ENCODE peak calls at places on chromosome 2, in nine cellular contexts. E is tibial nerve, H is stomach, R is upper lobe of left lung, Z is SK-N-SH, O is A549, C is K562, W is GM12878, M is sigmoid colon. D is an unnamed sample.

GRCh38 chr2:233915133-233915532 is 2.0 kb upstream of the TRPM8 start:
- DNase-seq in O (peak; percentile 50), E (no peak), C (peak; percentile 8), Z (peak; percentile 32), R (no peak), W (no peak), M (no peak), H (no peak), D (no peak)

GRCh38 chr2:64474200-64474630 is 20.3 kb downstream of the LGALSL start:
- DNase-seq in R (no peak), H (no peak), E (no peak), M (no peak), Z (no peak), O (no peak), C (no peak), W (no peak), D (no peak)

GRCh38 chr2:164689020-164689419 is 67.7 kb upstream of the GRB14 start:
- DNase-seq in Z (no peak), W (no peak), O (no peak), E (no peak), H (no peak), R (no peak), M (no peak), C (no peak), D (no peak)

GRCh38 chr2:69330781-69331180 is 56.2 kb downstream of the GFPT1 start:
- DNase-seq in O (no peak), Z (no peak), H (no peak), M (no peak), R (no peak), C (no peak), W (no peak), E (no peak), D (no peak)

GRCh38 chr2:172226244-172227061 is 123.8 kb upstream of the DLX2 start:
- DNase-seq in M (no peak), O (no peak), Z (no peak), H (peak; percentile 72), C (peak; percentile 54), R (no peak), W (no peak), E (no peak), D (no peak)

GRCh38 chr2:70125498-70125898 is 38.2 kb downstream of the PCBP1 start:
- DNase-seq in W (no peak), C (no peak), E (no peak), R (no peak), H (no peak), Z (no peak), O (no peak), M (no peak), D (no peak)

GRCh38 chr2:240646061-240646899 is 21.0 kb downstream of the GPR35 start:
- DNase-seq in C (peak; percentile 2), W (no peak), Z (no peak), R (peak; percentile 72), H (peak; percentile 25), E (no peak), M (peak; percentile 48), O (no peak), D (peak; percentile 33)

GRCh38 chr2:72128843-72129227 is 18.8 kb downstream of the CYP26B1 start:
- DNase-seq in O (no peak), M (no peak), R (no peak), E (no peak), W (no peak), C (no peak), Z (no peak), H (no peak), D (peak; percentile 46)

GRCh38 chr2:112577756-112578155 is 6.7 kb upstream of the CHCHD5 start:
- DNase-seq in Z (no peak), R (no peak), M (no peak), O (peak; percentile 25), W (no peak), C (no peak), H (no peak), E (no peak), D (no peak)

GRCh38 chr2:197453914-197454398 is 604 bp downstream of the COQ10B start:
- DNase-seq in W (peak; percentile 38), E (peak; percentile 64), Z (no peak), O (no peak), C (peak; percentile 51), R (no peak), M (peak; percentile 93), H (peak; percentile 70), D (peak; percentile 25)

GRCh38 chr2:9565436-9566153 is 10.0 kb upstream of the ADAM17 start:
- DNase-seq in C (no peak), M (peak; percentile 96), O (peak; percentile 85), Z (no peak), E (peak; percentile 93), W (no peak), H (peak; percentile 80), R (peak; percentile 39), D (no peak)

GRCh38 chr2:148813603-148814065 is 61.4 kb upstream of the KIF5C start:
- DNase-seq in M (no peak), E (no peak), C (peak; percentile 64), W (peak; percentile 76), R (no peak), Z (peak; percentile 19), H (peak; percentile 28), O (no peak), D (peak; percentile 98)

GRCh38 chr2:230323385-230324106 is 3.4 kb upstream of the SP140L start:
- DNase-seq in C (peak; percentile 86), Z (peak; percentile 79), E (no peak), O (peak; percentile 45), W (no peak), H (no peak), R (peak; percentile 65), M (no peak), D (no peak)

DNA sequence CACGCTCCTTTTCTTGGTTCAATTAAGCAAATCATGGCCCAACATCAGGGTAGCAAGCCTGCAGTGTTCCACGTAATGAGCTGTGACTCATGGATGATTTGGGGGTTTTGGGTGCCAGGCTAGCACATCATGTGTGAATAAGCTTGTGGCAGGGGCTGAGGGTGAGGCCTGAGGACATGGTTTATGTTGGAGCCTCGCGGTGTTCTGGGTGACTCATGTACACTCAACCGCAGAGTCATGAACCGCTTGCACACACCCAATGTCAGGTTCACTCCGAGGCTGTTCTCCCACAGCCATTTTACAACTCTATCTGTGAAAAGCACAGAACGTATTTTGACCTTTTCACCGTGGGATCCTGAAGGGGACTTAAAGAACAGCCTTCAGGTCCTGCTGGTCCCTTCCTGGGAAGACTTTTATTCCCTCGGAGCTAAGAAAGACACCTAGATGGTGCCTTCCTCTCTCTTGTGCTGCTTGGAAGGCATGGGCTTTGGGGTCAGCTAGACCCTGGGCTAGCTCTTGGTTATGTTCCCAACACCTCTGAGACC is 139.9 kb upstream of the ZEB2 start:
- DNase-seq in O (peak; percentile 56), H (peak; percentile 29), M (no peak), E (no peak), C (peak; percentile 73), Z (no peak), R (no peak), W (no peak), D (no peak)
- TF ChIP-seq EP300 in O (no peak), H (no peak), M (no peak), E (no peak), C (peak; percentile 42), Z (no peak), R (no peak), W (no peak), D (no peak)

GRCh38 chr2:208358758-208359631 is 47.6 kb upstream of the PTH2R start:
- DNase-seq in Z (peak; percentile 45), C (no peak), R (no peak), W (no peak), H (no peak), E (no peak), O (no peak), M (no peak), D (no peak)
- TF ChIP-seq EP300 in Z (no peak), C (no peak), R (no peak), W (no peak), H (no peak), E (no peak), O (no peak), M (no peak), D (no peak)

GRCh38 chr2:221555511-221555845 is 16.6 kb downstream of the EPHA4 start:
- DNase-seq in R (no peak), O (no peak), E (no peak), Z (no peak), M (no peak), C (no peak), H (no peak), W (no peak), D (no peak)

GRCh38 chr2:221552282-221552681 is 19.8 kb downstream of the EPHA4 start:
- DNase-seq in Z (no peak), H (no peak), R (no peak), E (no peak), M (no peak), W (no peak), C (no peak), O (no peak), D (no peak)

GRCh38 chr2:221553333-221553732 is 18.8 kb downstream of the EPHA4 start:
- DNase-seq in R (no peak), W (no peak), Z (no peak), M (no peak), E (no peak), O (no peak), H (no peak), C (no peak), D (no peak)

GRCh38 chr2:221551864-221552263 is 20.2 kb downstream of the EPHA4 start:
- DNase-seq in W (no peak), O (no peak), R (no peak), H (no peak), C (no peak), M (no peak), Z (no peak), E (no peak), D (no peak)

GRCh38 chr2:221554769-221555510 is 17.2 kb downstream of the EPHA4 start:
- DNase-seq in W (peak; percentile 50), M (no peak), R (no peak), O (no peak), Z (no peak), E (no peak), H (no peak), C (no peak), D (no peak)
- TF ChIP-seq EP300 in W (no peak), M (no peak), R (no peak), O (no peak), Z (no peak), E (no peak), H (no peak), C (no peak), D (no peak)

GRCh38 chr2:177552414-177553175 is 160.0 kb downstream of the AGPS start:
- DNase-seq in C (peak; percentile 95), M (peak; percentile 92), W (peak; percentile 68), Z (peak; percentile 88), H (peak; percentile 86), R (peak; percentile 96), O (peak; percentile 90), E (peak; percentile 83), D (peak; percentile 89)

GRCh38 chr2:177554365-177554764 is 161.8 kb downstream of the AGPS start:
- DNase-seq in H (no peak), C (peak; percentile 30), E (no peak), W (no peak), Z (no peak), R (no peak), O (no peak), M (no peak), D (no peak)

GRCh38 chr2:177550264-177551200 is 158.0 kb downstream of the AGPS start:
- DNase-seq in M (no peak), C (no peak), R (no peak), E (no peak), W (no peak), O (no peak), H (no peak), Z (no peak), D (no peak)

GRCh38 chr2:177553176-177553909 is 160.8 kb downstream of the AGPS start:
- DNase-seq in H (no peak), O (no peak), C (peak; percentile 23), R (no peak), M (no peak), W (no peak), Z (no peak), E (no peak), D (no peak)

GRCh38 chr2:177551989-177552413 is 159.4 kb downstream of the AGPS start:
- DNase-seq in Z (peak; percentile 64), C (peak; percentile 21), R (no peak), O (peak; percentile 25), H (peak; percentile 89), W (no peak), M (peak; percentile 75), E (peak; percentile 17), D (no peak)
- TF ChIP-seq EP300 in Z (peak; percentile 19), C (no peak), R (no peak), O (no peak), H (no peak), W (no peak), M (no peak), E (no peak), D (no peak)